ENCODE peak calls at places on chromosome 16, in eight cellular contexts. X is fibroblast of mammary gland; O is MM.1S; M is OCI-LY7; R is psoas muscle; K is CD8-positive, alpha-beta T cell; L is bronchial epithelial cell; H is suprapubic skin. B is an unnamed sample.

GRCh38 chr16:68857479-68857878 is 14.1 kb downstream of the TANGO6 start:
- DNase-seq in M (no peak), K (no peak), R (no peak), O (no peak), H (no peak), X (no peak), L (no peak), B (no peak)

GRCh38 chr16:84526794-84527485 is 22.5 kb upstream of the MEAK7 start:
- DNase-seq in M (no peak), O (no peak), L (no peak), K (no peak), H (no peak), R (peak; percentile 60), X (peak; percentile 80), B (no peak)

GRCh38 chr16:57106767-57107166 is 14.4 kb downstream of the CPNE2 start:
- DNase-seq in X (peak; percentile 24), L (no peak), R (peak; percentile 42), M (no peak), O (no peak), H (no peak), K (no peak), B (no peak)

GRCh38 chr16:90046122-90046970 is 27.1 kb upstream of the DBNDD1 start:
- DNase-seq in X (no peak), L (no peak), M (no peak), K (no peak), O (no peak), R (no peak), H (no peak), B (no peak)

GRCh38 chr16:9521749-9522370 is 430.4 kb downstream of the HAPSTR1 start:
- DNase-seq in H (no peak), R (no peak), K (no peak), M (no peak), X (no peak), L (no peak), O (no peak), B (no peak)

GRCh38 chr16:21611546-21612384 is 12.4 kb downstream of the METTL9 start:
- DNase-seq in X (peak; percentile 32), M (no peak), K (no peak), L (peak; percentile 86), O (no peak), R (no peak), H (no peak), B (no peak)

GRCh38 chr16:85146532-85146797 is 34.2 kb upstream of the CIBAR2 start:
- DNase-seq in R (no peak), M (no peak), K (no peak), X (no peak), L (no peak), H (no peak), O (no peak), B (no peak)

GRCh38 chr16:85557976-85558589 is 55.0 kb upstream of the GSE1 start:
- DNase-seq in H (no peak), R (no peak), O (peak; percentile 66), M (peak; percentile 57), K (no peak), L (peak; percentile 71), X (no peak), B (peak; percentile 75)

GRCh38 chr16:82016268-82016667 is 5.0 kb upstream of the SDR42E1 start:
- DNase-seq in O (peak; percentile 11), H (no peak), R (no peak), X (peak; percentile 34), K (no peak), M (no peak), L (peak; percentile 59), B (peak; percentile 42)

GRCh38 chr16:5738586-5738985 is 641.0 kb upstream of the EEF2KMT start:
- DNase-seq in R (no peak), L (peak; percentile 5), M (no peak), O (no peak), X (no peak), H (no peak), K (no peak), B (peak; percentile 82)

GRCh38 chr16:64132686-64133085 is 989.2 kb downstream of the CDH11 start:
- DNase-seq in L (no peak), M (peak; percentile 56), K (no peak), R (no peak), H (no peak), O (no peak), X (no peak), B (no peak)

GRCh38 chr16:77558786-77559185 is 124.0 kb upstream of the ADAMTS18 start:
- DNase-seq in R (no peak), L (no peak), X (no peak), M (no peak), O (no peak), H (no peak), K (no peak), B (no peak)

GRCh38 chr16:14500791-14501190 is 129.3 kb downstream of the PARN start:
- DNase-seq in O (no peak), L (no peak), M (no peak), K (no peak), R (no peak), X (peak; percentile 51), H (no peak), B (no peak)

GRCh38 chr16:3029499-3030127 is 5.8 kb downstream of the THOC6 start:
- DNase-seq in L (peak; percentile 32), H (no peak), K (no peak), X (peak; percentile 36), R (no peak), O (no peak), M (no peak), B (no peak)

GRCh38 chr16:10657925-10658324 is 36.8 kb downstream of the TEKT5 start:
- DNase-seq in L (no peak), X (no peak), O (no peak), H (no peak), R (no peak), M (no peak), K (no peak), B (no peak)

GRCh38 chr16:50690177-50690576 is 3.2 kb upstream of the NOD2 start:
- DNase-seq in M (no peak), L (no peak), H (no peak), O (no peak), R (no peak), X (no peak), K (no peak), B (no peak)

GRCh38 chr16:72924487-72924886 is 123.4 kb downstream of the ZFHX3 start:
- DNase-seq in O (no peak), X (no peak), H (no peak), R (no peak), L (no peak), K (no peak), M (no peak), B (no peak)

GRCh38 chr16:86942469-86943175 is 364.3 kb downstream of the FOXL1 start:
- DNase-seq in X (peak; percentile 55), H (no peak), M (no peak), K (no peak), L (no peak), R (no peak), O (no peak), B (no peak)

GRCh38 chr16:69903851-69904250 is 47.3 kb upstream of the CLEC18A start:
- DNase-seq in L (no peak), M (no peak), X (no peak), H (no peak), K (no peak), R (no peak), O (no peak), B (no peak)

GRCh38 chr16:63361032-63361624 is 1324.9 kb upstream of the CDH8 start:
- DNase-seq in M (peak; percentile 64), R (no peak), X (peak; percentile 66), H (no peak), O (peak; percentile 74), K (no peak), L (peak; percentile 55), B (peak; percentile 56)

GRCh38 chr16:81921873-81922584 is 89.2 kb downstream of the SDR42E1 start:
- DNase-seq in L (no peak), H (no peak), M (no peak), K (no peak), R (no peak), O (no peak), X (no peak), B (peak; percentile 11)

GRCh38 chr16:28492511-28492910 is 637 bp upstream of the CLN3 start:
- DNase-seq in K (no peak), R (no peak), X (no peak), H (no peak), M (no peak), L (no peak), O (no peak), B (no peak)
- H3K4me3 ChIP-seq in K (peak overlapping the region; percentile 95), R (peak overlapping the region; percentile 100), X (no peak overlapping the region), H (peak overlapping the region; percentile 89), M (peak overlapping the region; percentile 88), L (no peak overlapping the region), O (peak overlapping the region; percentile 99), B (peak overlapping the region; percentile 66)

DNA sequence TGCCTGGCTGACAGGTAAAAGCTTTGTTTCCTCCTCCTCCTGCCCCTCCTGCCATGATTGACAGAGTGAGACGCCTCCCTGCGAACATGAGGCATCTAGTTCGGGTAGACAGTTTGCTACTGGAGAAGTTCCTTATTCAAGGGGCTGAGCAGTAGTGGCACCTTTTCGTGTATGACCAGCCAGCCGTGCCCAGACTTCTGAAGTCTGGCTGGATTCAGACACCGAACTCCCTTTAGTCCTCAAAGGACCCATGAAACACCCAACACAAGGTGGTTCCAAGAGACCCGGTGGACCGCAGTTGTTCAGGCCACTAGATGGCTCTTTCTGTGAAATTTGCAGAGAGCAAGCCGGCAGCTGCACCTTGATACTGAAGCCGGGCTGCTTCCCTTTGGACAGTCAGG is 192.8 kb downstream of the XYLT1 start:
- DNase-seq in H (no peak), K (no peak), R (no peak), O (no peak), X (peak; percentile 22), L (no peak), M (peak; percentile 74), B (peak; percentile 45)
- TF ChIP-seq CTCF in H (no peak), K (no peak), R (peak; percentile 45), O (peak; percentile 8), X (peak; percentile 37), L (no peak), M (peak; percentile 82), B (peak; percentile 63)

GRCh38 chr16:640614-641013 is 1.0 kb upstream of the MCRIP2 start:
- DNase-seq in R (no peak), K (no peak), X (no peak), H (no peak), O (no peak), M (no peak), L (no peak), B (no peak)
- H3K4me3 ChIP-seq in R (no peak overlapping the region), K (no peak overlapping the region), X (no peak overlapping the region), H (peak overlapping the region; percentile 89), O (peak overlapping the region; percentile 96), M (peak overlapping the region; percentile 78), L (no peak overlapping the region), B (peak overlapping the region; percentile 85)

DNA sequence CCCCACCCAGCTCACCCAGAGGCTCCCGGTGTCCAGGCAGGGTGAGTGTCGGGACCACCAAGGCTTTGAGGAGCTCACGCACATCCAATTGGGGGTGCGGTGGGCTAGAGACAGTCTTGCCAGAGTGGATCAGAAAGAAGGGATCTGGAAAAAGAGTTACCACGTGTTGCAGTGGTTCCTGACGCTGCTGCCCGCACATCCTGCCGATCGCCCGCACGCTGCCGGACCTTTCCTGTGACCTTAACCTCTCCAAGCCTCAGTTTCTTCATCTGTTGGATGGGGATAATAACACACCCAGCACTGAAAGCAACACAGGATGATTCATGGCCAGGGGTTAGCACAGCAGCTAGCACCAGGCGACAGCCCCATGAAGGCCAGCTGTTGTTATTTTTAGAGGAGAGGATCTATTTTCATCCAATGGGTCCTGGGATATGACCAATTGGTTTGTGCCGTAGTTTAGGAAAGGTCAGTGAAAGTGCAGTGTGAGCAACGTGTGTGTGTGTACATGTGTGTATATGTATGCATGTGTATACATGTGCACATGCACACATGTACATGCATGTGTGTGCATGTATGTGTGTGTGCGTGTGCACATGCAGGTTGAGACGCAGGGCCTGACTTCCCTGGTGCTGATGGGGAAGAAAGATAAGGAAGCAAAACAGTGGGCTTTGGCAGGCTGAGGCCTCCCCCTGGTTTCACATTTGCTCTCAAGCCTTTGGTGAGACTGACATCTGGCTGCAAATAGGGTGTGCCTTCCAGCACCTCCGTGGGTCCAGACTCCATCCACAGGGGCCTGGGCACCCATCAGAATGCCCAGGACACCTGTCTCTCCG is 2.6 kb downstream of the ITGAX start:
- DNase-seq in X (peak; percentile 8), M (no peak), K (no peak), H (no peak), R (no peak), L (no peak), O (no peak), B (no peak)
- TF ChIP-seq CTCF in X (no peak), M (peak; percentile 18), K (no peak), H (no peak), R (no peak), L (no peak), O (no peak), B (no peak)

B was measured in Caco-2.